ENCODE peak calls at places on chromosomes 4 and X, in seven cellular contexts. Y is activated CD4-positive, alpha-beta T cell treated with anti-CD3 and anti-CD28 coated beads, Interleukin-2, amount 10 ng/mL, durations not matched to agents 7 days and 5 days; Q is choroid plexus epithelial cell; C is fibroblast of gingiva; V is stimulated activated CD4-positive, alpha-beta T cell treated with anti-CD3 and anti-CD28 coated beads, Interleukin-1b, Interleukin-23, amount 100 ng/mL, for 4 hours; T is effector CD4-positive, alpha-beta T cell; J is Peyer's patch. L is an unnamed sample.

GRCh38 chr4:68369474-68369805 is 19.6 kb upstream of the YTHDC1 start:
- DNase-seq in Y (no peak), Q (no peak), C (no peak), V (no peak), T (no peak), J (no peak), L (no peak)

GRCh38 chr4:93409035-93409434 is 419.5 kb upstream of the ATOH1 start:
- DNase-seq in Y (no peak), Q (no peak), C (no peak), V (no peak), T (no peak), J (no peak), L (no peak)

GRCh38 chr4:134320048-134320447 is 118.5 kb upstream of the PABPC4L start:
- DNase-seq in Y (no peak), Q (peak), C (no peak), V (no peak), T (no peak), J (no peak), L (no peak)

GRCh38 chrX:107978707-107979307 is 3.4 kb downstream of the TEX13B start:
- DNase-seq in Y (peak), Q (peak), C (peak), V (no peak), T (no peak), J (no peak), L (no peak)

GRCh38 chrX:125131146-125131545 is 188.5 kb upstream of the TEX13C start:
- DNase-seq in Y (no peak), Q (no peak), C (no peak), V (no peak), T (no peak), J (no peak), L (no peak)

GRCh38 chr4:10456270-10457254 is 664 bp downstream of the ZNF518B start:
- DNase-seq in Y (peak), Q (peak), C (peak), V (peak), T (peak), J (peak), L (peak)

GRCh38 chr4:40856836-40857362 is 107.1 kb downstream of the NSUN7 start:
- DNase-seq in Y (peak), Q (peak), C (peak), V (peak), T (peak), J (peak), L (peak)

GRCh38 chr4:40831462-40831861 is 81.7 kb downstream of the NSUN7 start:
- DNase-seq in Y (no peak), Q (no peak), C (no peak), V (no peak), T (no peak), J (no peak), L (no peak)

GRCh38 chrX:41472231-41472815 is 25.2 kb downstream of the NYX start:
- DNase-seq in Y (no peak), Q (no peak), C (no peak), V (no peak), T (no peak), J (no peak), L (no peak)

GRCh38 chr4:125187621-125188176 is 127.1 kb upstream of the FAT4 start:
- DNase-seq in Y (no peak), Q (no peak), C (peak), V (no peak), T (no peak), J (no peak), L (no peak)

GRCh38 chrX:2629316-2630168 is 61.6 kb upstream of the CD99 start:
- DNase-seq in Y (no peak), Q (no peak), C (no peak), V (no peak), T (peak), J (no peak), L (no peak)

GRCh38 chr4:150849016-150849415 is 166.1 kb downstream of the LRBA start:
- DNase-seq in Y (no peak), Q (peak), C (no peak), V (no peak), T (no peak), J (no peak), L (no peak)

GRCh38 chrX:8845060-8845459 is 43.9 kb upstream of the FAM9A start:
- DNase-seq in Y (no peak), Q (peak), C (no peak), V (no peak), T (no peak), J (no peak), L (no peak)

GRCh38 chrX:45846328-45846727 is 645.7 kb upstream of the DIPK2B start:
- DNase-seq in Y (no peak), Q (no peak), C (no peak), V (no peak), T (no peak), J (no peak), L (no peak)

GRCh38 chr4:119209077-119209476 is 3.4 kb upstream of the USP53 start:
- DNase-seq in Y (peak), Q (peak), C (peak), V (peak), T (no peak), J (no peak), L (no peak)

GRCh38 chrX:20267924-20268701 is 1.4 kb upstream of the RPS6KA3 start:
- DNase-seq in Y (no peak), Q (peak), C (peak), V (no peak), T (peak), J (peak), L (peak)

GRCh38 chr4:22678851-22679517 is 13.8 kb upstream of the GBA3 start:
- DNase-seq in Y (no peak), Q (no peak), C (no peak), V (no peak), T (no peak), J (no peak), L (no peak)

GRCh38 chrX:72060196-72060974 is 71.3 kb downstream of the RTL5 start:
- DNase-seq in Y (no peak), Q (peak), C (no peak), V (no peak), T (no peak), J (no peak), L (no peak)

GRCh38 chr4:52983563-52984303 is 121.6 kb downstream of the RASL11B start:
- DNase-seq in Y (peak), Q (peak), C (peak), V (peak), T (no peak), J (no peak), L (no peak)

GRCh38 chrX:41180194-41180902 is 95.1 kb downstream of the USP9X start:
- DNase-seq in Y (peak), Q (peak), C (peak), V (peak), T (peak), J (peak), L (peak)

GRCh38 chr4:84470204-84470785 is 28.8 kb downstream of the NKX6-1 start:
- DNase-seq in Y (no peak), Q (peak), C (no peak), V (no peak), T (no peak), J (no peak), L (no peak)